ENCODE peak calls at places on chromosomes 3 and 15, in ten cellular contexts. E, P, D, Y, H, Z, U, J, X and T are unnamed samples.

GRCh38 chr15:80512729-80513670 is 108.8 kb downstream of the ARNT2 start:
- DNase-seq in E (peak; percentile 48), U (peak; percentile 84), D (peak; percentile 46), X (no peak), Y (peak; percentile 32), Z (no peak), P (peak; percentile 36), J (no peak), H (no peak), T (no peak)

GRCh38 chr3:71254658-71255057 is 328.9 kb downstream of the FOXP1 start:
- DNase-seq in E (no peak), J (no peak), Z (no peak), H (no peak), X (no peak), Y (no peak), D (peak; percentile 37), P (no peak), U (no peak), T (no peak)

GRCh38 chr15:95590533-95591044 is 739.9 kb upstream of the NR2F2 start:
- DNase-seq in E (no peak), X (no peak), Z (no peak), P (no peak), D (peak; percentile 9), H (no peak), J (no peak), U (peak; percentile 12), Y (no peak), T (no peak)

GRCh38 chr3:182651461-182651860 is 141.8 kb upstream of the ATP11B start:
- DNase-seq in H (no peak), J (no peak), E (no peak), X (no peak), U (no peak), D (no peak), Z (no peak), Y (no peak), P (no peak), T (no peak)

GRCh38 chr3:56468184-56469106 is at the start of gene ERC2:
- DNase-seq in Z (peak; percentile 10), X (no peak), Y (peak; percentile 80), H (peak; percentile 49), E (peak; percentile 56), U (no peak), J (no peak), P (peak; percentile 19), D (peak; percentile 47), T (peak; percentile 76)

GRCh38 chr15:63933522-63933921 is 99.8 kb upstream of the HERC1 start:
- DNase-seq in H (no peak), X (no peak), D (peak; percentile 79), U (peak; percentile 34), Z (no peak), J (peak; percentile 0), E (peak; percentile 91), P (no peak), Y (no peak), T (no peak)

GRCh38 chr3:125054436-125055164 is 1.2 kb downstream of the HEG1 start:
- DNase-seq in Y (peak; percentile 91), X (no peak), D (peak; percentile 76), U (peak; percentile 87), P (peak; percentile 56), E (peak; percentile 84), Z (no peak), J (peak; percentile 26), H (no peak), T (peak; percentile 59)

GRCh38 chr3:16374047-16375019 is 109.3 kb downstream of the OXNAD1 start:
- DNase-seq in U (no peak), Z (no peak), P (no peak), Y (no peak), H (no peak), D (no peak), E (no peak), J (peak; percentile 75), X (peak; percentile 28), T (no peak)

GRCh38 chr15:80750591-80750990 is 28.6 kb upstream of the CEMIP start:
- DNase-seq in J (no peak), U (no peak), D (no peak), P (no peak), X (no peak), E (no peak), Z (no peak), Y (no peak), H (no peak), T (no peak)

GRCh38 chr3:128372707-128373533 is 93.8 kb downstream of the DNAJB8 start:
- DNase-seq in P (no peak), J (no peak), H (no peak), E (no peak), U (no peak), Z (no peak), D (no peak), X (no peak), Y (peak; percentile 35), T (no peak)

GRCh38 chr15:41022487-41023090 is 69.3 kb downstream of the CHAC1 start:
- DNase-seq in D (peak; percentile 78), U (peak; percentile 55), J (no peak), X (peak; percentile 18), P (peak; percentile 71), E (peak; percentile 45), Z (no peak), H (no peak), Y (no peak), T (peak; percentile 52)

GRCh38 chr15:65101418-65101890 is 13.5 kb downstream of the UBAP1L start:
- DNase-seq in J (peak; percentile 28), Y (peak; percentile 94), E (peak; percentile 40), U (peak; percentile 32), X (peak; percentile 14), Z (no peak), D (peak; percentile 68), P (peak; percentile 80), H (peak; percentile 82), T (peak; percentile 70)

GRCh38 chr15:86540840-86541467 is 461.3 kb downstream of the AGBL1 start:
- DNase-seq in Y (no peak), J (no peak), D (no peak), E (no peak), H (no peak), P (no peak), U (no peak), Z (no peak), X (no peak), T (no peak)

GRCh38 chr3:112111785-112112402 is 21.2 kb downstream of the GCSAM start:
- DNase-seq in Y (peak; percentile 81), E (peak; percentile 55), J (peak; percentile 63), X (peak; percentile 51), U (peak; percentile 47), P (peak; percentile 84), Z (no peak), H (no peak), D (peak; percentile 78), T (peak; percentile 43)

GRCh38 chr15:93046120-93046519 is 42.9 kb downstream of the RGMA start:
- DNase-seq in E (no peak), D (no peak), J (no peak), U (no peak), P (no peak), H (peak; percentile 1), Y (peak; percentile 85), Z (no peak), X (no peak), T (no peak)

GRCh38 chr15:80846416-80846815 is 67.2 kb downstream of the CEMIP start:
- DNase-seq in Z (no peak), D (peak; percentile 48), E (no peak), J (no peak), Y (peak; percentile 79), H (no peak), U (no peak), P (no peak), X (no peak), T (no peak)

GRCh38 chr3:120764206-120764605 is 21.7 kb downstream of the GTF2E1 start:
- DNase-seq in Z (no peak), E (no peak), X (no peak), H (no peak), D (no peak), U (peak; percentile 14), J (no peak), P (no peak), Y (peak; percentile 73), T (no peak)

GRCh38 chr3:10090181-10090580 is 17.9 kb downstream of the FANCD2OS start:
- DNase-seq in X (no peak), P (no peak), Z (no peak), H (no peak), J (no peak), Y (no peak), U (no peak), E (no peak), D (no peak), T (no peak)